ENCODE peak calls at places on chromosome 22, in seven cellular contexts. One of them, this sample, is unnamed.

GRCh38 chr22:36419177-36419911 is 31.6 kb upstream of the MYH9 start:
- DNase-seq in breast epithelium: peak; percentile 60
- DNase-seq in ovary: peak; percentile 79
- DNase-seq in H1: no peak
- DNase-seq in body of pancreas: no peak
- DNase-seq in thyroid gland: peak; percentile 65
- DNase-seq in NB4: peak; percentile 80
- DNase-seq in this sample: peak; percentile 69

GRCh38 chr22:45966320-45966891 is 10.6 kb downstream of the WNT7B start:
- DNase-seq in body of pancreas: peak; percentile 62
- DNase-seq in thyroid gland: no peak
- DNase-seq in ovary: no peak
- DNase-seq in NB4: peak; percentile 54
- DNase-seq in H1: no peak
- DNase-seq in breast epithelium: no peak
- DNase-seq in this sample: no peak

GRCh38 chr22:26502688-26503561 is 9.3 kb downstream of the TFIP11 start:
- DNase-seq in NB4: peak; percentile 94
- DNase-seq in breast epithelium: no peak
- DNase-seq in thyroid gland: peak; percentile 40
- DNase-seq in ovary: no peak
- DNase-seq in body of pancreas: no peak
- DNase-seq in H1: no peak
- DNase-seq in this sample: peak; percentile 53

GRCh38 chr22:46240506-46240905 is 9.6 kb downstream of the CDPF1 start:
- DNase-seq in H1: no peak
- DNase-seq in ovary: no peak
- DNase-seq in thyroid gland: no peak
- DNase-seq in body of pancreas: no peak
- DNase-seq in NB4: no peak
- DNase-seq in breast epithelium: no peak
- DNase-seq in this sample: no peak

GRCh38 chr22:22158965-22159364 is 85.6 kb upstream of the VPREB1 start:
- DNase-seq in thyroid gland: no peak
- DNase-seq in breast epithelium: no peak
- DNase-seq in ovary: no peak
- DNase-seq in NB4: no peak
- DNase-seq in H1: no peak
- DNase-seq in body of pancreas: no peak
- DNase-seq in this sample: no peak

GRCh38 chr22:45880091-45880651 is 96.8 kb downstream of the WNT7B start:
- DNase-seq in ovary: no peak
- DNase-seq in body of pancreas: no peak
- DNase-seq in breast epithelium: no peak
- DNase-seq in H1: no peak
- DNase-seq in thyroid gland: no peak
- DNase-seq in NB4: no peak
- DNase-seq in this sample: no peak

GRCh38 chr22:27456696-27457503 is 344.7 kb downstream of the MN1 start:
- DNase-seq in NB4: no peak
- DNase-seq in body of pancreas: no peak
- DNase-seq in H1: no peak
- DNase-seq in breast epithelium: no peak
- DNase-seq in ovary: no peak
- DNase-seq in thyroid gland: no peak
- DNase-seq in this sample: no peak

GRCh38 chr22:27474711-27475547 is 326.6 kb downstream of the MN1 start:
- DNase-seq in NB4: no peak
- DNase-seq in breast epithelium: peak; percentile 78
- DNase-seq in thyroid gland: peak; percentile 5
- DNase-seq in body of pancreas: peak; percentile 38
- DNase-seq in H1: peak; percentile 85
- DNase-seq in ovary: peak; percentile 24
- DNase-seq in this sample: peak; percentile 35

GRCh38 chr22:32686354-32686753 is 115.2 kb upstream of the TIMP3 start:
- DNase-seq in NB4: no peak
- DNase-seq in ovary: no peak
- DNase-seq in H1: no peak
- DNase-seq in breast epithelium: no peak
- DNase-seq in body of pancreas: no peak
- DNase-seq in thyroid gland: no peak
- DNase-seq in this sample: no peak

GRCh38 chr22:28009272-28009827 is 90.3 kb upstream of the PITPNB start:
- DNase-seq in NB4: peak; percentile 77
- DNase-seq in thyroid gland: peak; percentile 78
- DNase-seq in H1: peak; percentile 67
- DNase-seq in ovary: peak; percentile 74
- DNase-seq in body of pancreas: peak; percentile 79
- DNase-seq in breast epithelium: peak; percentile 49
- DNase-seq in this sample: peak; percentile 73

GRCh38 chr22:35987994-35988393 is 40.6 kb downstream of the RBFOX2 start:
- DNase-seq in body of pancreas: no peak
- DNase-seq in breast epithelium: no peak
- DNase-seq in ovary: no peak
- DNase-seq in thyroid gland: no peak
- DNase-seq in H1: no peak
- DNase-seq in NB4: no peak
- DNase-seq in this sample: no peak

GRCh38 chr22:32917577-32918375 is 116.3 kb downstream of the TIMP3 start:
- DNase-seq in breast epithelium: no peak
- DNase-seq in thyroid gland: peak; percentile 51
- DNase-seq in H1: no peak
- DNase-seq in ovary: no peak
- DNase-seq in body of pancreas: no peak
- DNase-seq in NB4: peak; percentile 94
- DNase-seq in this sample: no peak

GRCh38 chr22:17769013-17769715 is 5.1 kb downstream of the BID start:
- DNase-seq in NB4: no peak
- DNase-seq in thyroid gland: no peak
- DNase-seq in ovary: no peak
- DNase-seq in H1: no peak
- DNase-seq in body of pancreas: no peak
- DNase-seq in breast epithelium: no peak
- DNase-seq in this sample: no peak

GRCh38 chr22:48756146-48757111 is 1071.2 kb downstream of the BRD1 start:
- DNase-seq in ovary: no peak
- DNase-seq in NB4: peak; percentile 19
- DNase-seq in thyroid gland: no peak
- DNase-seq in body of pancreas: no peak
- DNase-seq in breast epithelium: no peak
- DNase-seq in H1: no peak
- DNase-seq in this sample: peak; percentile 6

GRCh38 chr22:39409630-39410029 is 10.1 kb downstream of the TAB1 start:
- DNase-seq in thyroid gland: no peak
- DNase-seq in breast epithelium: no peak
- DNase-seq in NB4: no peak
- DNase-seq in H1: no peak
- DNase-seq in body of pancreas: no peak
- DNase-seq in ovary: no peak
- DNase-seq in this sample: no peak

GRCh38 chr22:48564995-48565394 is 1262.7 kb downstream of the BRD1 start:
- DNase-seq in thyroid gland: no peak
- DNase-seq in H1: no peak
- DNase-seq in breast epithelium: no peak
- DNase-seq in body of pancreas: no peak
- DNase-seq in ovary: no peak
- DNase-seq in NB4: no peak
- DNase-seq in this sample: no peak

GRCh38 chr22:49108636-49109315 is 718.9 kb downstream of the BRD1 start:
- DNase-seq in H1: no peak
- DNase-seq in NB4: no peak
- DNase-seq in breast epithelium: no peak
- DNase-seq in ovary: no peak
- DNase-seq in thyroid gland: no peak
- DNase-seq in body of pancreas: no peak
- DNase-seq in this sample: no peak

GRCh38 chr22:37196539-37197450 is 8.7 kb upstream of the C1QTNF6 start:
- DNase-seq in ovary: peak; percentile 92
- DNase-seq in thyroid gland: peak; percentile 89
- DNase-seq in body of pancreas: peak; percentile 91
- DNase-seq in NB4: no peak
- DNase-seq in H1: no peak
- DNase-seq in breast epithelium: peak; percentile 79
- DNase-seq in this sample: peak; percentile 92

DNA sequence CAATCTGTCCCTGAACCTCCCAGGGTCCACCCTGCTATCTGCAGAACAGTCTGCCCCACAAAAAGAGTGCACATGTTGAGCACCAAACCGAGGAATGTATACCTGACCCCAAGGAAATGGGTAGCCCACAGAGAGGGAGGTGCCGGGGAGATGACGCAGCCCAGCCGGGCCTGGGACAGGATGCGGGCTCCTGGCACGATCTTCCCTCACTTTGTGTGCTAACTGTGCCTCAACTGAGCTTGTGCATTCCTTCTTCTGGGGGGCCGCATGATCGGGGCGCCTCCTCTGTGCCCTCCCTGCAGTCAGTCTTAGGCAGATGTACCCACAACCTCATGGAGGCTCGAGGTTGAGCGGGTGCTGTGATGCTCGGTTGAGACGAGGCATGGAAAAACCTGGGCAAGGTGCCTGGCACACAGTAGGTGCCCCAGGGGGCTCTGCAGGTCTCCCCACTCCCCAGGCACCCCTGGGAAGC is 2.4 kb downstream of the GAS2L1 start:
- DNase-seq in breast epithelium: no peak
- DNase-seq in NB4: peak; percentile 88
- DNase-seq in H1: no peak
- DNase-seq in ovary: no peak
- DNase-seq in thyroid gland: no peak
- DNase-seq in body of pancreas: no peak
- DNase-seq in this sample: no peak
- TF ChIP-seq POLR2A in breast epithelium: no peak
- TF ChIP-seq POLR2A in NB4: no peak
- TF ChIP-seq POLR2A in H1: no peak
- TF ChIP-seq POLR2A in ovary: no peak
- TF ChIP-seq POLR2A in thyroid gland: no peak
- TF ChIP-seq POLR2A in body of pancreas: no peak
- TF ChIP-seq POLR2A in this sample: no peak

GRCh38 chr22:30695871-30696655 is 1.4 kb downstream of the OSBP2 start:
- DNase-seq in breast epithelium: no peak
- DNase-seq in NB4: no peak
- DNase-seq in body of pancreas: no peak
- DNase-seq in ovary: no peak
- DNase-seq in H1: no peak
- DNase-seq in thyroid gland: peak; percentile 5
- DNase-seq in this sample: no peak

GRCh38 chr22:30695351-30695762 is 683 bp downstream of the OSBP2 start:
- DNase-seq in ovary: peak; percentile 12
- DNase-seq in breast epithelium: no peak
- DNase-seq in thyroid gland: peak; percentile 34
- DNase-seq in H1: no peak
- DNase-seq in body of pancreas: peak; percentile 22
- DNase-seq in NB4: no peak
- DNase-seq in this sample: no peak

GRCh38 chr22:30691204-30691603 is 3.5 kb upstream of the OSBP2 start:
- DNase-seq in H1: no peak
- DNase-seq in body of pancreas: no peak
- DNase-seq in ovary: no peak
- DNase-seq in NB4: no peak
- DNase-seq in thyroid gland: no peak
- DNase-seq in breast epithelium: no peak
- DNase-seq in this sample: no peak

GRCh38 chr22:30694638-30695350 is at the start of gene OSBP2:
- DNase-seq in body of pancreas: peak; percentile 52
- DNase-seq in ovary: peak; percentile 22
- DNase-seq in breast epithelium: no peak
- DNase-seq in thyroid gland: peak; percentile 43
- DNase-seq in H1: no peak
- DNase-seq in NB4: no peak
- DNase-seq in this sample: peak; percentile 51

DNA sequence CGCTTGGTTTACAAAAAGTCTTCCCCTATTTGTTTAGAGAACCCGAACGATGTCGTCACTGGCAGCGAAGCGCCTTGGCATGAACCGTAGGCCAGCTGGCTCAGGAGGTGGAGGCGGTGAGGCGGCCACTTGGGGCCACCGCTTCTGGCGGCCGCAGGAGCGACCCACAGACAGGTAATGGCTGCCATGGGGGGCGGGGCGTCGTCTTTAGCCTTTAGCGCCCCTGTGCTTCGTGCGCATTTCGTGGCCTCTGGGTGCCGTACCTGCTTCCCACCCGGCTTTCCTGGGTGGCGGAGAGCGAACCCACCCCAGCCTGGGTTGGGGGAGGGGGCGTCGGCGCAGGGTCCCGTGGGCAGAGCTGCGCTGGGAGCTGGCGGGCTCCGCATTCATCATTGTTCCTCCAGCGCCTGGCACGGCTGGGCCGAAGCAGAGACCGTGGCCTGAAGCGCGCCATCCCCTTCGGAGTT is 470 bp upstream of the OSBP2 start:
- DNase-seq in breast epithelium: peak; percentile 60
- DNase-seq in body of pancreas: peak; percentile 84
- DNase-seq in NB4: peak; percentile 8
- DNase-seq in ovary: peak; percentile 37
- DNase-seq in thyroid gland: peak; percentile 79
- DNase-seq in H1: peak; percentile 13
- DNase-seq in this sample: peak; percentile 77
- TF ChIP-seq POLR2A in breast epithelium: no peak
- TF ChIP-seq POLR2A in body of pancreas: peak; percentile 27
- TF ChIP-seq POLR2A in NB4: no peak
- TF ChIP-seq POLR2A in ovary: no peak
- TF ChIP-seq POLR2A in thyroid gland: peak; percentile 49
- TF ChIP-seq POLR2A in H1: peak; percentile 41
- TF ChIP-seq POLR2A in this sample: peak; percentile 73

GRCh38 chr22:44497904-44498242 is at the start of gene RTL6:
- DNase-seq in H1: no peak
- DNase-seq in breast epithelium: no peak
- DNase-seq in thyroid gland: no peak
- DNase-seq in body of pancreas: no peak
- DNase-seq in ovary: no peak
- DNase-seq in NB4: no peak
- DNase-seq in this sample: no peak
- TF ChIP-seq POLR2A in H1: peak; percentile 44
- TF ChIP-seq POLR2A in breast epithelium: no peak
- TF ChIP-seq POLR2A in thyroid gland: peak; percentile 29
- TF ChIP-seq POLR2A in body of pancreas: no peak
- TF ChIP-seq POLR2A in ovary: peak; percentile 24
- TF ChIP-seq POLR2A in NB4: no peak
- TF ChIP-seq POLR2A in this sample: peak; percentile 9

DNA sequence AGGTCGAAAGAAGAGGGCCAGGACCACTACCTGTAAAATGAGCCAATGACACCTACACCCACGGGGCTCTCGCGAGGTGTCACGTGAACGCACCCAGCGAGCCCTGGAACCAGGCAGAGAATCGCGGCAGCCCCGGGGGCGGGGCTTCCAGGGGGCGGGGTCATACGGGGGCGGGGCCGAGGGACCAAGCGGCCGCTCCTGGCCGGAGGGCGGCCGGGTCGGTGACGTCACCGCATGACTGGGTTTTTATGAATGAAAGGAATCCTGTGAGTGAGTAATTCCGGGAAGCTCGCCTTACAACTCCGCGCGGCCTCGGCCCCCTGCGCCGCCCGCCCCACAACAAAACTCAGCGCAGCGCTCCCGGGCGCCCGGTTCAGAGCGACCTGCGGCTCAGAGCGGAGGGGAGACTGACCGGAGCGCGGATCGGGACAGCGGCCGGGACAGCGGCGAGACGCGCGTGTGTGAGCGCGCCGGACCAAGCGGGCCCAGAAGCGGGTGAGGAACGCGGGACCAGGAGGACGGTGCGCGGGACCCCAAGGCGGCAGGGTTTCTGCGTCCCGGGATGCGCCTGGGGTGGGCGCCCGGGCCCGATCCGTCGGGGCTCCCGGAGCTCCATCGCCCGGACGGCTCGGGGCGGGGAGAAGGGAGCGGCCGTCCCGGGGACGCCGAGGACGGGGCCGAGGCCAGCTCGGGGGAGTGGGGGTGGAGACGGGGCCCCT is at the start of gene MAFF:
- DNase-seq in ovary: peak; percentile 98
- DNase-seq in thyroid gland: peak; percentile 96
- DNase-seq in NB4: peak; percentile 93
- DNase-seq in breast epithelium: peak; percentile 97
- DNase-seq in body of pancreas: peak; percentile 98
- DNase-seq in H1: peak; percentile 77
- DNase-seq in this sample: peak; percentile 98
- TF ChIP-seq POLR2A in ovary: peak; percentile 97
- TF ChIP-seq POLR2A in thyroid gland: peak; percentile 87
- TF ChIP-seq POLR2A in NB4: peak; percentile 37
- TF ChIP-seq POLR2A in breast epithelium: peak; percentile 98
- TF ChIP-seq POLR2A in body of pancreas: peak; percentile 98
- TF ChIP-seq POLR2A in H1: peak; percentile 78
- TF ChIP-seq POLR2A in this sample: peak; percentile 97

This sample was measured in adrenal gland.